ENCODE peak calls at places on chromosomes 13 and 19, in seven cellular contexts. One of them, this sample, is unnamed.

GRCh38 chr13:27149702-27150101 is 21.9 kb downstream of the USP12 start:
- DNase-seq in T-helper 9 cell: no peak
- DNase-seq in H54: no peak
- DNase-seq in activated T-cell treated with anti-CD3 and anti-CD28 coated beads for 1 hour: no peak
- DNase-seq in stimulated activated CD4-positive, alpha-beta T cell treated with anti-CD3 and anti-CD28 coated beads, Interleukin-1b, Interleukin-23, amount 100 ng/mL, for 1 hour: no peak
- DNase-seq in EL: no peak
- DNase-seq in heart right ventricle: no peak
- DNase-seq in this sample: no peak

GRCh38 chr13:98202026-98202425 is 25.0 kb upstream of the RNF113B start:
- DNase-seq in activated T-cell treated with anti-CD3 and anti-CD28 coated beads for 1 hour: no peak
- DNase-seq in T-helper 9 cell: no peak
- DNase-seq in EL: no peak
- DNase-seq in heart right ventricle: peak
- DNase-seq in stimulated activated CD4-positive, alpha-beta T cell treated with anti-CD3 and anti-CD28 coated beads, Interleukin-1b, Interleukin-23, amount 100 ng/mL, for 1 hour: no peak
- DNase-seq in H54: no peak
- DNase-seq in this sample: peak

GRCh38 chr19:1333789-1334188 is 48.1 kb downstream of the EFNA2 start:
- DNase-seq in heart right ventricle: no peak
- DNase-seq in activated T-cell treated with anti-CD3 and anti-CD28 coated beads for 1 hour: no peak
- DNase-seq in T-helper 9 cell: no peak
- DNase-seq in EL: no peak
- DNase-seq in stimulated activated CD4-positive, alpha-beta T cell treated with anti-CD3 and anti-CD28 coated beads, Interleukin-1b, Interleukin-23, amount 100 ng/mL, for 1 hour: no peak
- DNase-seq in H54: no peak
- DNase-seq in this sample: no peak

GRCh38 chr19:16836115-16836905 is 7.1 kb downstream of the SIN3B start:
- DNase-seq in activated T-cell treated with anti-CD3 and anti-CD28 coated beads for 1 hour: no peak
- DNase-seq in T-helper 9 cell: no peak
- DNase-seq in stimulated activated CD4-positive, alpha-beta T cell treated with anti-CD3 and anti-CD28 coated beads, Interleukin-1b, Interleukin-23, amount 100 ng/mL, for 1 hour: no peak
- DNase-seq in H54: no peak
- DNase-seq in heart right ventricle: no peak
- DNase-seq in EL: no peak
- DNase-seq in this sample: no peak

GRCh38 chr19:30656520-30657100 is 284.4 kb downstream of the ZNF536 start:
- DNase-seq in stimulated activated CD4-positive, alpha-beta T cell treated with anti-CD3 and anti-CD28 coated beads, Interleukin-1b, Interleukin-23, amount 100 ng/mL, for 1 hour: no peak
- DNase-seq in H54: no peak
- DNase-seq in activated T-cell treated with anti-CD3 and anti-CD28 coated beads for 1 hour: no peak
- DNase-seq in EL: no peak
- DNase-seq in heart right ventricle: no peak
- DNase-seq in T-helper 9 cell: no peak
- DNase-seq in this sample: no peak

GRCh38 chr13:21884965-21885567 is 214.2 kb downstream of the FGF9 start:
- DNase-seq in activated T-cell treated with anti-CD3 and anti-CD28 coated beads for 1 hour: no peak
- DNase-seq in stimulated activated CD4-positive, alpha-beta T cell treated with anti-CD3 and anti-CD28 coated beads, Interleukin-1b, Interleukin-23, amount 100 ng/mL, for 1 hour: no peak
- DNase-seq in H54: no peak
- DNase-seq in EL: no peak
- DNase-seq in heart right ventricle: no peak
- DNase-seq in T-helper 9 cell: no peak
- DNase-seq in this sample: no peak

GRCh38 chr19:6914321-6914720 is 26.9 kb downstream of the ADGRE1 start:
- DNase-seq in activated T-cell treated with anti-CD3 and anti-CD28 coated beads for 1 hour: no peak
- DNase-seq in heart right ventricle: no peak
- DNase-seq in T-helper 9 cell: no peak
- DNase-seq in stimulated activated CD4-positive, alpha-beta T cell treated with anti-CD3 and anti-CD28 coated beads, Interleukin-1b, Interleukin-23, amount 100 ng/mL, for 1 hour: no peak
- DNase-seq in H54: no peak
- DNase-seq in EL: no peak
- DNase-seq in this sample: no peak

GRCh38 chr13:113861433-113862030 is 2.3 kb downstream of the GAS6 start:
- DNase-seq in activated T-cell treated with anti-CD3 and anti-CD28 coated beads for 1 hour: no peak
- DNase-seq in H54: no peak
- DNase-seq in heart right ventricle: no peak
- DNase-seq in T-helper 9 cell: no peak
- DNase-seq in stimulated activated CD4-positive, alpha-beta T cell treated with anti-CD3 and anti-CD28 coated beads, Interleukin-1b, Interleukin-23, amount 100 ng/mL, for 1 hour: no peak
- DNase-seq in EL: peak
- DNase-seq in this sample: peak

GRCh38 chr19:18507727-18508440 is 14.0 kb downstream of the ELL start:
- DNase-seq in heart right ventricle: peak
- DNase-seq in activated T-cell treated with anti-CD3 and anti-CD28 coated beads for 1 hour: no peak
- DNase-seq in EL: no peak
- DNase-seq in H54: no peak
- DNase-seq in T-helper 9 cell: no peak
- DNase-seq in stimulated activated CD4-positive, alpha-beta T cell treated with anti-CD3 and anti-CD28 coated beads, Interleukin-1b, Interleukin-23, amount 100 ng/mL, for 1 hour: no peak
- DNase-seq in this sample: peak